ENCODE peak calls at places on chromosomes 2 and 18, in four cellular contexts. I is tibial nerve; X is DND-41; K is CD8-positive, alpha-beta memory T cell. A is an unnamed sample. For H3K4me1, the result is how much of the 10 kb centered on the place peaks cover.

GRCh38 chr2:48219234-48219554 is 310.8 kb upstream of the STON1 start:
- DNase-seq in X (no peak), I (no peak), K (no peak), A (no peak)

GRCh38 chr2:58641001-58641400 is 399.9 kb upstream of the FANCL start:
- DNase-seq in I (no peak), X (no peak), K (no peak), A (no peak)

GRCh38 chr2:12493031-12493513 is 223.7 kb upstream of the TRIB2 start:
- DNase-seq in X (no peak), I (no peak), K (no peak), A (no peak)

GRCh38 chr2:77816618-77817017 is 294.4 kb upstream of the LRRTM4 start:
- DNase-seq in K (no peak), X (no peak), I (no peak), A (no peak)

GRCh38 chr2:17620280-17620679 is 79.8 kb downstream of the VSNL1 start:
- DNase-seq in K (no peak), X (no peak), I (no peak), A (no peak)

GRCh38 chr2:104538082-104538481 is 315.8 kb upstream of the POU3F3 start:
- DNase-seq in K (no peak), I (no peak), X (no peak), A (no peak)

GRCh38 chr2:21118302-21118920 is 5.4 kb upstream of the TDRD15 start:
- DNase-seq in I (peak), K (no peak), X (peak), A (peak)

GRCh38 chr18:49017813-49018552 is 67.2 kb upstream of the SMAD7 start:
- DNase-seq in K (no peak), X (no peak), I (no peak), A (no peak)

GRCh38 chr18:48676346-48676745 is 137.5 kb downstream of the CTIF start:
- DNase-seq in K (no peak), I (no peak), X (no peak), A (no peak)

GRCh38 chr18:68940039-68940438 is 142.2 kb downstream of the CCDC102B start:
- DNase-seq in X (no peak), I (no peak), K (no peak), A (no peak)

GRCh38 chr2:241066171-241066892 is 35.8 kb downstream of the MTERF4 start:
- DNase-seq in K (no peak), X (no peak), I (no peak), A (no peak)

GRCh38 chr2:634670-635395 is 42.4 kb downstream of the TMEM18 start:
- DNase-seq in X (no peak), K (no peak), I (no peak), A (no peak)

GRCh38 chr18:9876867-9877654 is 8.7 kb upstream of the TXNDC2 start:
- DNase-seq in X (no peak), I (peak), K (no peak), A (no peak)

GRCh38 chr2:120861576-120862191 is 126.0 kb downstream of the GLI2 start:
- DNase-seq in K (no peak), I (no peak), X (no peak), A (no peak)

GRCh38 chr2:164739966-164740365 is 101.7 kb downstream of the COBLL1 start:
- DNase-seq in I (no peak), K (no peak), X (no peak), A (no peak)

GRCh38 chr18:50126466-50126865 is 68.5 kb downstream of the MYO5B start:
- DNase-seq in K (no peak), X (no peak), I (no peak), A (no peak)
- H3K4me1 ChIP-seq in K (under half), X (under half), I (under half), A (under half)

DNA sequence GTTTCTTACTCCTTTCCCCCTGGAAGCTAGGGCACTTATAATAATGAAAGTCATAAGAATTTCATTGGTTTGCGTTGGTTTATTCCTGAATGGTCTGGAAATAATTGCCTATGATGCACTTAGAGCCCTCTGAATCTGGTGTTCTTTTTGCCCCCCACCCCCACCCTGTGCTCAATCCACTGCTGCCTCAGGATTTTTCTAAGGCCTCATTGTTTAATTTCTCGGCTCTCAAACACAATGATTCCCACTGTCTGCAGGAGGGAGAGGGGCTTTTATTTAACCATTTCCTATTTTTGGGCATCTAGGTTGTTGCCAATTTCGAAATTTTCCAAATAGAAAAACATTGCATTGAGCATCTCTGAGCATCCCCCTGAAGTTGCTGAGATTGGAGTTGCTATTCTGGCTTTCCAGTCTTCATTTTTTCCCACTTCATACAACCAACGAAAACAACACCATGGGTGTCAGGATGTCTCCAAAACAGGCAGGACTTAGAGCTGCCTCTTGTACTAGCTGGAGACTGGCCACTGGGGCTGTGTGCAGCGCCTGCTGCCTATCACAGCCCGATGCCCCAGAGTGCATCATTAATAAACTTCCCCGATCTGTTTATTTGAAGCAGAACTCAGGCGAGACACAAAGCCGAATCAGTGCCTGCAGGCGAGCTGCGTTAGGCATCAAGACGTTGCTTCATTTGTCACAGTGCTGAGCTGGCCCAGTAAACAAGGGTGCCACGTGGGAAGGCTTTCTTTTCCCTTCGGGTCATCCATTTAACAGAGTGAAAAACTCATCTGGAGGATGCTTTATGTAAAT is 1.8 kb upstream of the PCARE start:
- DNase-seq in I (no peak), X (no peak), K (no peak), A (no peak)
- H3K4me3 ChIP-seq in I (peak), X (no peak), K (no peak), A (no peak)

GRCh38 chr2:43130548-43130875 is 95.9 kb downstream of the ZFP36L2 start:
- DNase-seq in I (no peak), K (no peak), X (no peak), A (no peak)

GRCh38 chr2:43132523-43133301 is 93.7 kb downstream of the ZFP36L2 start:
- DNase-seq in I (no peak), K (no peak), X (peak), A (no peak)

GRCh38 chr2:43131051-43131889 is 95.1 kb downstream of the ZFP36L2 start:
- DNase-seq in I (peak), X (peak), K (peak), A (no peak)

GRCh38 chr2:43133336-43133707 is 93.1 kb downstream of the ZFP36L2 start:
- DNase-seq in I (no peak), X (peak), K (no peak), A (no peak)

GRCh38 chr2:43131890-43132522 is 94.4 kb downstream of the ZFP36L2 start:
- DNase-seq in I (no peak), K (no peak), X (peak), A (no peak)
- H3K4me1 ChIP-seq in I (under half), K (half or more), X (half or more), A (under half)

GRCh38 chr2:172082944-172083718 is 2.2 kb upstream of the DLX1 start:
- DNase-seq in K (no peak), X (no peak), I (no peak), A (no peak)

GRCh38 chr2:172084734-172085459 is 410 bp upstream of the DLX1 start:
- DNase-seq in K (peak), I (peak), X (peak), A (peak)

GRCh38 chr2:172082105-172082943 is 3.0 kb upstream of the DLX1 start:
- DNase-seq in K (no peak), X (no peak), I (no peak), A (no peak)

GRCh38 chr2:172084484-172084733 is 898 bp upstream of the DLX1 start:
- DNase-seq in I (no peak), X (peak), K (no peak), A (no peak)

GRCh38 chr2:172083725-172084483 is 1.4 kb upstream of the DLX1 start:
- DNase-seq in I (no peak), K (no peak), X (peak), A (no peak)
- H3K4me3 ChIP-seq in I (peak), K (no peak), X (no peak), A (peak)

GRCh38 chr2:237236188-237236587 is 150.5 kb downstream of the COPS8 start:
- DNase-seq in X (no peak), I (no peak), K (no peak), A (no peak)
- H3K4me1 ChIP-seq in X (under half), I (under half), K (under half), A (under half)

GRCh38 chr2:96907405-96908041 is 37.6 kb upstream of the SEMA4C start:
- DNase-seq in I (peak), K (no peak), X (no peak), A (peak)
- H3K4me3 ChIP-seq in I (peak), K (no peak), X (no peak), A (no peak)

GRCh38 chr2:46970334-46971288 is 55.0 kb upstream of the MCFD2 start:
- DNase-seq in I (peak), X (no peak), K (no peak), A (no peak)

GRCh38 chr2:46964835-46965560 is 49.4 kb upstream of the MCFD2 start:
- DNase-seq in K (no peak), X (no peak), I (no peak), A (no peak)

GRCh38 chr2:46966576-46966975 is 51.0 kb upstream of the MCFD2 start:
- DNase-seq in X (no peak), I (no peak), K (no peak), A (no peak)

GRCh38 chr2:46971914-46972313 is 56.3 kb upstream of the MCFD2 start:
- DNase-seq in X (no peak), I (no peak), K (no peak), A (no peak)

GRCh38 chr2:46967990-46968647 is 52.5 kb upstream of the MCFD2 start:
- DNase-seq in K (no peak), I (peak), X (no peak), A (no peak)
- H3K4me1 ChIP-seq in K (under half), I (under half), X (under half), A (under half)

DNA sequence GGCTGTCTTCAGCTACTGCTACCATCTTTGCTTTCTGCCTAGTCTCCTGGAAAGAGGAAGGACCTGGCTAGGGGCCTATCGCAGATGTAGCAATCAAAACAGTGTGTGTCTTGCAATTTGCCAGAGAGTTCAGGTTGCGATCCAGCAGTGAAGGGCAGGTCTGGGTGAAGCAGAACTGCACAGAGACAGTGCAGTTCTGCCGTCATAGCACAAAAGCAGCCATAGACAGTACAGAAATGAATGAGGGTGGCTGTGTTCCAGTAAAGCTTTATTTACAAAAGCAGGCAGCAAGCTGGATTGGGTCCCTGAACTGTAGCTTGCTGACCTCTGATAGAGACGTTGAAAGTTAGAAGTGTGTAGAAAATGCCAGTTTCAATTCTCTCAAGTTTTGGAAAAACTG is 186.7 kb downstream of the LTBP1 start:
- DNase-seq in X (no peak), I (no peak), K (no peak), A (no peak)
- H3K4me3 ChIP-seq in X (no peak), I (no peak), K (no peak), A (no peak)

GRCh38 chr18:58310517-58310916 is 266.5 kb downstream of the NEDD4L start:
- DNase-seq in I (no peak), X (no peak), K (no peak), A (no peak)
- H3K4me1 ChIP-seq in I (under half), X (under half), K (under half), A (under half)

GRCh38 chr2:60534034-60534393 is 19.4 kb downstream of the BCL11A start:
- DNase-seq in K (no peak), X (no peak), I (no peak), A (no peak)
- H3K4me3 ChIP-seq in K (no peak), X (no peak), I (no peak), A (no peak)